ENCODE peak calls at places on chromosomes 12 and 14, in four cellular contexts. One of them, this sample, is unnamed.

GRCh38 chr14:95313707-95314106 is 6.0 kb downstream of the CLMN start:
- DNase-seq in astrocyte of the spinal cord: peak
- DNase-seq in lower leg skin: peak
- DNase-seq in GM12865: peak
- DNase-seq in this sample: no peak

GRCh38 chr12:116381240-116381743 is 103.8 kb upstream of the MED13L start:
- DNase-seq in astrocyte of the spinal cord: no peak
- DNase-seq in GM12865: no peak
- DNase-seq in lower leg skin: no peak
- DNase-seq in this sample: no peak

GRCh38 chr12:105738036-105738435 is 400.7 kb downstream of the NUAK1 start:
- DNase-seq in GM12865: no peak
- DNase-seq in lower leg skin: no peak
- DNase-seq in astrocyte of the spinal cord: no peak
- DNase-seq in this sample: no peak

GRCh38 chr12:49838973-49839633 is 3.8 kb downstream of the BCDIN3D start:
- DNase-seq in lower leg skin: peak
- DNase-seq in astrocyte of the spinal cord: peak
- DNase-seq in GM12865: peak
- DNase-seq in this sample: no peak

GRCh38 chr14:24297190-24297964 is 2.2 kb downstream of the DHRS1 start:
- DNase-seq in GM12865: peak
- DNase-seq in astrocyte of the spinal cord: no peak
- DNase-seq in lower leg skin: no peak
- DNase-seq in this sample: no peak

GRCh38 chr12:52926596-52927241 is 21.8 kb upstream of the KRT8 start:
- DNase-seq in GM12865: no peak
- DNase-seq in astrocyte of the spinal cord: no peak
- DNase-seq in lower leg skin: no peak
- DNase-seq in this sample: no peak

GRCh38 chr14:99249389-99249788 is 22.6 kb downstream of the BCL11B start:
- DNase-seq in astrocyte of the spinal cord: no peak
- DNase-seq in lower leg skin: no peak
- DNase-seq in GM12865: no peak
- DNase-seq in this sample: no peak

GRCh38 chr12:67943295-67943892 is 45.9 kb upstream of the IFNG-AS1 start:
- DNase-seq in lower leg skin: no peak
- DNase-seq in astrocyte of the spinal cord: peak
- DNase-seq in GM12865: peak
- DNase-seq in this sample: peak

GRCh38 chr14:25484194-25484593 is 434.2 kb upstream of the STXBP6 start:
- DNase-seq in GM12865: no peak
- DNase-seq in lower leg skin: no peak
- DNase-seq in astrocyte of the spinal cord: no peak
- DNase-seq in this sample: no peak
- TF ChIP-seq CTCF in GM12865: no peak
- TF ChIP-seq CTCF in lower leg skin: no peak
- TF ChIP-seq CTCF in astrocyte of the spinal cord: no peak
- TF ChIP-seq CTCF in this sample: no peak

GRCh38 chr14:35808076-35808657 is 928 bp downstream of the RALGAPA1 start:
- DNase-seq in astrocyte of the spinal cord: peak
- DNase-seq in GM12865: peak
- DNase-seq in lower leg skin: no peak
- DNase-seq in this sample: peak

GRCh38 chr14:35806006-35806907 is 2.8 kb downstream of the RALGAPA1 start:
- DNase-seq in lower leg skin: no peak
- DNase-seq in astrocyte of the spinal cord: no peak
- DNase-seq in GM12865: no peak
- DNase-seq in this sample: no peak

GRCh38 chr14:35810963-35811362 is 1.9 kb upstream of the RALGAPA1 start:
- DNase-seq in GM12865: no peak
- DNase-seq in astrocyte of the spinal cord: no peak
- DNase-seq in lower leg skin: no peak
- DNase-seq in this sample: no peak

GRCh38 chr14:35807131-35807961 is 1.7 kb downstream of the RALGAPA1 start:
- DNase-seq in lower leg skin: no peak
- DNase-seq in astrocyte of the spinal cord: no peak
- DNase-seq in GM12865: no peak
- DNase-seq in this sample: no peak

GRCh38 chr14:35809597-35809996 is 502 bp upstream of the RALGAPA1 start:
- DNase-seq in lower leg skin: no peak
- DNase-seq in GM12865: no peak
- DNase-seq in astrocyte of the spinal cord: no peak
- DNase-seq in this sample: no peak
- H3K4me3 ChIP-seq in lower leg skin: no peak
- H3K4me3 ChIP-seq in GM12865: peak
- H3K4me3 ChIP-seq in astrocyte of the spinal cord: no peak
- H3K4me3 ChIP-seq in this sample: no peak

GRCh38 chr14:101781240-101782061 is 19.9 kb downstream of the PPP2R5C start:
- DNase-seq in astrocyte of the spinal cord: no peak
- DNase-seq in lower leg skin: peak
- DNase-seq in GM12865: no peak
- DNase-seq in this sample: no peak
- TF ChIP-seq CTCF in astrocyte of the spinal cord: no peak
- TF ChIP-seq CTCF in lower leg skin: no peak
- TF ChIP-seq CTCF in GM12865: no peak
- TF ChIP-seq CTCF in this sample: no peak

GRCh38 chr12:57232156-57232756 is 2.7 kb downstream of the SHMT2 start:
- DNase-seq in astrocyte of the spinal cord: no peak
- DNase-seq in GM12865: no peak
- DNase-seq in lower leg skin: no peak
- DNase-seq in this sample: no peak
- H3K4me3 ChIP-seq in astrocyte of the spinal cord: no peak
- H3K4me3 ChIP-seq in GM12865: no peak
- H3K4me3 ChIP-seq in lower leg skin: no peak
- H3K4me3 ChIP-seq in this sample: no peak

GRCh38 chr14:68777644-68778043 is 15.2 kb downstream of the ZFP36L1 start:
- DNase-seq in lower leg skin: peak
- DNase-seq in astrocyte of the spinal cord: no peak
- DNase-seq in GM12865: no peak
- DNase-seq in this sample: no peak
- TF ChIP-seq CTCF in lower leg skin: no peak
- TF ChIP-seq CTCF in astrocyte of the spinal cord: no peak
- TF ChIP-seq CTCF in GM12865: no peak
- TF ChIP-seq CTCF in this sample: no peak